ENCODE peak calls at places on chromosomes 12 and 14, in five cellular contexts. T is stimulated activated CD4-positive, alpha-beta T cell treated with anti-CD3 and anti-CD28 coated beads, Interleukin-2, amount 100 ng/mL, for 24 hours; O is activated CD4-positive, alpha-beta memory T cell treated with anti-CD3 and anti-CD28 coated beads, Interleukin-2, amount 10 ng/mL, durations not matched to agents 7 days and 5 days; X is kidney tubule cell; V is nucleus accumbens. M is an unnamed sample.

GRCh38 chr12:122064034-122064777 is 14.3 kb upstream of the MLXIP start:
- DNase-seq in T (peak), O (peak), X (peak), V (peak), M (peak)

GRCh38 chr12:100926669-100927248 is 132.2 kb downstream of the ANO4 start:
- DNase-seq in T (no peak), O (no peak), X (peak), V (no peak), M (peak)

GRCh38 chr14:42214981-42215491 is 608.4 kb downstream of the LRFN5 start:
- DNase-seq in T (no peak), O (no peak), X (peak), V (no peak), M (no peak)

GRCh38 chr14:26199599-26200370 is 398.0 kb downstream of the NOVA1 start:
- DNase-seq in T (no peak), O (no peak), X (peak), V (no peak), M (no peak)

GRCh38 chr12:75489613-75490210 is 9.2 kb downstream of the GLIPR1 start:
- DNase-seq in T (peak), O (no peak), X (peak), V (no peak), M (no peak)

GRCh38 chr12:128827724-128828123 is 4.0 kb upstream of the SLC15A4 start:
- DNase-seq in T (no peak), O (no peak), X (no peak), V (no peak), M (no peak)

GRCh38 chr14:32509632-32510187 is 180.6 kb downstream of the AKAP6 start:
- DNase-seq in T (no peak), O (no peak), X (peak), V (peak), M (no peak)

GRCh38 chr14:22918519-22918808 is 485 bp downstream of the RBM23 start:
- DNase-seq in T (no peak), O (no peak), X (peak), V (no peak), M (no peak)

GRCh38 chr12:22443379-22444316 is 100.7 kb downstream of the C2CD5 start:
- DNase-seq in T (peak), O (peak), X (peak), V (peak), M (peak)

GRCh38 chr12:59928416-59928815 is 332.6 kb downstream of the SLC16A7 start:
- DNase-seq in T (no peak), O (no peak), X (peak), V (no peak), M (no peak)

GRCh38 chr14:53924754-53925153 is 31.9 kb downstream of the BMP4 start:
- DNase-seq in T (no peak), O (no peak), X (peak), V (no peak), M (no peak)

GRCh38 chr12:110750784-110751461 is 8.2 kb upstream of the PPP1CC start:
- DNase-seq in T (no peak), O (no peak), X (no peak), V (no peak), M (no peak)

GRCh38 chr14:46580941-46581671 is 70.5 kb downstream of the RPL10L start:
- DNase-seq in T (no peak), O (no peak), X (peak), V (no peak), M (peak)

GRCh38 chr14:72521968-72522741 is 371.7 kb downstream of the DPF3 start:
- DNase-seq in T (no peak), O (no peak), X (no peak), V (no peak), M (no peak)

GRCh38 chr14:40122978-40123648 is 690.9 kb upstream of the FBXO33 start:
- DNase-seq in T (no peak), O (no peak), X (peak), V (no peak), M (no peak)

GRCh38 chr12:22626429-22626828 is 1.5 kb downstream of the ETNK1 start:
- DNase-seq in T (no peak), O (peak), X (peak), V (no peak), M (no peak)

GRCh38 chr14:21068521-21069387 is 1.4 kb upstream of the ARHGEF40 start:
- DNase-seq in T (peak), O (peak), X (peak), V (peak), M (peak)

GRCh38 chr14:31492759-31493498 is 5.1 kb upstream of the GPR33 start:
- DNase-seq in T (no peak), O (no peak), X (no peak), V (no peak), M (no peak)

GRCh38 chr12:121250359-121250758 is 40.4 kb downstream of the P2RX4 start:
- DNase-seq in T (no peak), O (no peak), X (no peak), V (no peak), M (no peak)

GRCh38 chr14:79144891-79145290 is 974.7 kb downstream of the NRXN3 start:
- DNase-seq in T (no peak), O (no peak), X (no peak), V (no peak), M (no peak)

GRCh38 chr12:81077329-81077685 is 572 bp upstream of the ACSS3 start:
- DNase-seq in T (no peak), O (no peak), X (peak), V (no peak), M (peak)

GRCh38 chr12:15152456-15152855 is 68.8 kb downstream of the RERG start:
- DNase-seq in T (no peak), O (no peak), X (peak), V (no peak), M (no peak)

GRCh38 chr14:39467889-39468524 is 35.8 kb upstream of the FBXO33 start:
- DNase-seq in T (no peak), O (peak), X (peak), V (no peak), M (peak)

GRCh38 chr14:104709387-104710019 is 14.5 kb upstream of the ADSS1 start:
- DNase-seq in T (no peak), O (no peak), X (no peak), V (no peak), M (no peak)

GRCh38 chr12:91529829-91530228 is 347.2 kb upstream of the DCN start:
- DNase-seq in T (no peak), O (no peak), X (peak), V (no peak), M (no peak)

GRCh38 chr12:22625671-22626251 is 790 bp downstream of the ETNK1 start:
- DNase-seq in T (peak), O (peak), X (peak), V (peak), M (peak)

GRCh38 chr14:68266998-68267397 is 447.4 kb downstream of the RAD51B start:
- DNase-seq in T (no peak), O (no peak), X (no peak), V (no peak), M (no peak)

GRCh38 chr12:113555226-113555625 is 83.6 kb upstream of the LHX5 start:
- DNase-seq in T (no peak), O (no peak), X (peak), V (no peak), M (no peak)

GRCh38 chr12:123363743-123364531 is 710 bp downstream of the SBNO1 start:
- DNase-seq in T (peak), O (peak), X (peak), V (peak), M (peak)

GRCh38 chr12:103665971-103666370 is 78.9 kb downstream of the STAB2 start:
- DNase-seq in T (no peak), O (no peak), X (no peak), V (no peak), M (no peak)